ENCODE peak calls at places on chromosome 15, in eight cellular contexts. S, O, X, L, H, V, E and P are unnamed samples.

GRCh38 chr15:45228931-45229330 is 23.1 kb upstream of the SLC28A2 start:
- DNase-seq in X (no peak), S (no peak), E (no peak), O (no peak), V (no peak), H (no peak), L (no peak), P (no peak)

GRCh38 chr15:41892621-41893421 is 1.0 kb downstream of the SPTBN5 start:
- DNase-seq in E (no peak), X (peak), L (no peak), O (no peak), H (no peak), V (no peak), S (peak), P (no peak)

GRCh38 chr15:62306851-62307504 is 141.9 kb upstream of the C2CD4B start:
- DNase-seq in X (peak), L (peak), E (peak), S (peak), H (peak), V (peak), O (peak), P (peak)

GRCh38 chr15:50107591-50108408 is 11.2 kb downstream of the ATP8B4 start:
- DNase-seq in X (no peak), V (no peak), L (no peak), H (peak), O (no peak), S (no peak), E (no peak), P (peak)

GRCh38 chr15:52804526-52805081 is 14.5 kb upstream of the ONECUT1 start:
- DNase-seq in X (no peak), V (no peak), E (peak), H (no peak), L (no peak), S (no peak), O (no peak), P (no peak)

GRCh38 chr15:32994810-32995424 is 199.6 kb downstream of the FMN1 start:
- DNase-seq in V (peak), S (peak), X (no peak), E (peak), O (peak), L (no peak), H (peak), P (no peak)

GRCh38 chr15:50823281-50823680 is 57.8 kb upstream of the SPPL2A start:
- DNase-seq in H (no peak), S (no peak), L (no peak), O (no peak), X (no peak), E (no peak), V (no peak), P (no peak)

GRCh38 chr15:22262613-22263020 is 182.3 kb downstream of the OR4M2 start:
- DNase-seq in L (no peak), E (no peak), S (no peak), H (no peak), O (no peak), V (no peak), X (no peak), P (no peak)

GRCh38 chr15:41990691-41991090 is 18.3 kb upstream of the EHD4 start:
- DNase-seq in S (no peak), H (no peak), E (peak), X (no peak), O (no peak), L (no peak), V (no peak), P (no peak)

GRCh38 chr15:49707598-49707997 is 86.8 kb downstream of the DTWD1 start:
- DNase-seq in V (no peak), H (no peak), X (no peak), O (no peak), E (no peak), S (no peak), L (no peak), P (no peak)

GRCh38 chr15:37014566-37014965 is 85.8 kb downstream of the MEIS2 start:
- DNase-seq in O (no peak), H (no peak), V (no peak), L (no peak), S (no peak), E (peak), X (no peak), P (no peak)

GRCh38 chr15:80142646-80143045 is 10.2 kb upstream of the FAH start:
- DNase-seq in H (no peak), E (no peak), O (no peak), V (no peak), L (no peak), S (no peak), X (no peak), P (no peak)

GRCh38 chr15:70672081-70672480 is 91.3 kb downstream of the UACA start:
- DNase-seq in O (no peak), E (no peak), X (no peak), S (no peak), V (peak), H (peak), L (no peak), P (peak)

GRCh38 chr15:73685561-73685960 is 1.4 kb downstream of the CD276 start:
- DNase-seq in L (no peak), S (no peak), E (no peak), V (no peak), X (no peak), O (no peak), H (no peak), P (no peak)

GRCh38 chr15:42152196-42152920 is 4.1 kb downstream of the PLA2G4F start:
- DNase-seq in S (no peak), H (no peak), O (no peak), E (no peak), V (no peak), L (no peak), X (no peak), P (no peak)

GRCh38 chr15:72562878-72563277 is 88.7 kb downstream of the ARIH1 start:
- DNase-seq in E (no peak), L (no peak), X (no peak), V (no peak), H (no peak), S (no peak), O (no peak), P (no peak)

GRCh38 chr15:94298359-94298758 is 67.0 kb downstream of the MCTP2 start:
- DNase-seq in X (no peak), V (no peak), O (no peak), E (no peak), L (no peak), S (no peak), H (no peak), P (no peak)